ENCODE peak calls at places on chromosomes 7 and 10, in nine cellular contexts. One of them, this sample, is unnamed.

GRCh38 chr7:108246227-108246837 is 116.2 kb upstream of the LAMB4 start:
- DNase-seq in hepatocyte: peak; percentile 52
- DNase-seq in progenitor cell of endocrine pancreas: no peak
- DNase-seq in gastrocnemius medialis: no peak
- DNase-seq in type B pancreatic cell: no peak
- DNase-seq in nephron progenitor cell: peak; percentile 6
- DNase-seq in AG09309: peak; percentile 88
- DNase-seq in Peyer's patch: no peak
- DNase-seq in natural killer cell: no peak
- DNase-seq in this sample: peak; percentile 18

GRCh38 chr10:32112055-32112454 is 55.8 kb upstream of the KIF5B start:
- DNase-seq in hepatocyte: no peak
- DNase-seq in progenitor cell of endocrine pancreas: no peak
- DNase-seq in gastrocnemius medialis: no peak
- DNase-seq in type B pancreatic cell: no peak
- DNase-seq in nephron progenitor cell: no peak
- DNase-seq in AG09309: peak; percentile 53
- DNase-seq in Peyer's patch: no peak
- DNase-seq in natural killer cell: no peak
- DNase-seq in this sample: no peak

GRCh38 chr7:18960735-18961134 is 156.7 kb downstream of the TWIST1 start:
- DNase-seq in hepatocyte: no peak
- DNase-seq in progenitor cell of endocrine pancreas: no peak
- DNase-seq in gastrocnemius medialis: no peak
- DNase-seq in type B pancreatic cell: no peak
- DNase-seq in nephron progenitor cell: no peak
- DNase-seq in AG09309: no peak
- DNase-seq in Peyer's patch: no peak
- DNase-seq in natural killer cell: no peak
- DNase-seq in this sample: no peak

GRCh38 chr7:70143089-70144044 is 545.1 kb downstream of the AUTS2 start:
- DNase-seq in hepatocyte: no peak
- DNase-seq in progenitor cell of endocrine pancreas: no peak
- DNase-seq in gastrocnemius medialis: no peak
- DNase-seq in type B pancreatic cell: no peak
- DNase-seq in nephron progenitor cell: no peak
- DNase-seq in AG09309: peak; percentile 73
- DNase-seq in Peyer's patch: no peak
- DNase-seq in natural killer cell: no peak
- DNase-seq in this sample: no peak

GRCh38 chr10:72333111-72334012 is 21.4 kb downstream of the DNAJB12 start:
- DNase-seq in hepatocyte: peak; percentile 2
- DNase-seq in progenitor cell of endocrine pancreas: no peak
- DNase-seq in gastrocnemius medialis: no peak
- DNase-seq in type B pancreatic cell: no peak
- DNase-seq in nephron progenitor cell: no peak
- DNase-seq in AG09309: no peak
- DNase-seq in Peyer's patch: no peak
- DNase-seq in natural killer cell: peak; percentile 47
- DNase-seq in this sample: peak; percentile 85

GRCh38 chr7:66250711-66251110 is 45.6 kb downstream of the TPST1 start:
- DNase-seq in hepatocyte: peak; percentile 49
- DNase-seq in progenitor cell of endocrine pancreas: no peak
- DNase-seq in gastrocnemius medialis: no peak
- DNase-seq in type B pancreatic cell: no peak
- DNase-seq in nephron progenitor cell: no peak
- DNase-seq in AG09309: peak; percentile 79
- DNase-seq in Peyer's patch: no peak
- DNase-seq in natural killer cell: no peak
- DNase-seq in this sample: no peak

GRCh38 chr7:30470783-30471182 is 7.8 kb downstream of the NOD1 start:
- DNase-seq in hepatocyte: peak; percentile 45
- DNase-seq in progenitor cell of endocrine pancreas: no peak
- DNase-seq in gastrocnemius medialis: no peak
- DNase-seq in type B pancreatic cell: peak; percentile 31
- DNase-seq in nephron progenitor cell: no peak
- DNase-seq in AG09309: peak; percentile 65
- DNase-seq in Peyer's patch: no peak
- DNase-seq in natural killer cell: no peak
- DNase-seq in this sample: no peak

GRCh38 chr10:26391701-26392695 is 46.1 kb upstream of the APBB1IP start:
- DNase-seq in hepatocyte: no peak
- DNase-seq in progenitor cell of endocrine pancreas: peak; percentile 9
- DNase-seq in gastrocnemius medialis: no peak
- DNase-seq in type B pancreatic cell: no peak
- DNase-seq in nephron progenitor cell: peak; percentile 29
- DNase-seq in AG09309: no peak
- DNase-seq in Peyer's patch: no peak
- DNase-seq in natural killer cell: no peak
- DNase-seq in this sample: peak; percentile 21

GRCh38 chr10:311901-312665 is 176.8 kb downstream of the ZMYND11 start:
- DNase-seq in hepatocyte: no peak
- DNase-seq in progenitor cell of endocrine pancreas: no peak
- DNase-seq in gastrocnemius medialis: no peak
- DNase-seq in type B pancreatic cell: no peak
- DNase-seq in nephron progenitor cell: no peak
- DNase-seq in AG09309: no peak
- DNase-seq in Peyer's patch: peak; percentile 58
- DNase-seq in natural killer cell: no peak
- DNase-seq in this sample: no peak

GRCh38 chr10:68550747-68551411 is 9.3 kb upstream of the TET1 start:
- DNase-seq in hepatocyte: peak; percentile 76
- DNase-seq in progenitor cell of endocrine pancreas: peak; percentile 20
- DNase-seq in gastrocnemius medialis: no peak
- DNase-seq in type B pancreatic cell: no peak
- DNase-seq in nephron progenitor cell: peak; percentile 46
- DNase-seq in AG09309: peak; percentile 57
- DNase-seq in Peyer's patch: no peak
- DNase-seq in natural killer cell: no peak
- DNase-seq in this sample: peak; percentile 68

GRCh38 chr7:40946549-40946948 is 756.3 kb downstream of the INHBA start:
- DNase-seq in hepatocyte: no peak
- DNase-seq in progenitor cell of endocrine pancreas: no peak
- DNase-seq in gastrocnemius medialis: no peak
- DNase-seq in type B pancreatic cell: no peak
- DNase-seq in nephron progenitor cell: no peak
- DNase-seq in AG09309: no peak
- DNase-seq in Peyer's patch: no peak
- DNase-seq in natural killer cell: no peak
- DNase-seq in this sample: no peak

GRCh38 chr7:40948239-40948638 is 754.7 kb downstream of the INHBA start:
- DNase-seq in hepatocyte: no peak
- DNase-seq in progenitor cell of endocrine pancreas: no peak
- DNase-seq in gastrocnemius medialis: no peak
- DNase-seq in type B pancreatic cell: no peak
- DNase-seq in nephron progenitor cell: no peak
- DNase-seq in AG09309: no peak
- DNase-seq in Peyer's patch: no peak
- DNase-seq in natural killer cell: no peak
- DNase-seq in this sample: no peak

GRCh38 chr7:40945788-40946187 is 757.1 kb downstream of the INHBA start:
- DNase-seq in hepatocyte: no peak
- DNase-seq in progenitor cell of endocrine pancreas: no peak
- DNase-seq in gastrocnemius medialis: no peak
- DNase-seq in type B pancreatic cell: no peak
- DNase-seq in nephron progenitor cell: no peak
- DNase-seq in AG09309: no peak
- DNase-seq in Peyer's patch: no peak
- DNase-seq in natural killer cell: no peak
- DNase-seq in this sample: no peak

GRCh38 chr7:40944981-40945585 is 757.8 kb downstream of the INHBA start:
- DNase-seq in hepatocyte: no peak
- DNase-seq in progenitor cell of endocrine pancreas: no peak
- DNase-seq in gastrocnemius medialis: no peak
- DNase-seq in type B pancreatic cell: no peak
- DNase-seq in nephron progenitor cell: no peak
- DNase-seq in AG09309: no peak
- DNase-seq in Peyer's patch: no peak
- DNase-seq in natural killer cell: no peak
- DNase-seq in this sample: no peak

GRCh38 chr7:40947546-40947945 is 755.3 kb downstream of the INHBA start:
- DNase-seq in hepatocyte: no peak
- DNase-seq in progenitor cell of endocrine pancreas: no peak
- DNase-seq in gastrocnemius medialis: no peak
- DNase-seq in type B pancreatic cell: no peak
- DNase-seq in nephron progenitor cell: no peak
- DNase-seq in AG09309: no peak
- DNase-seq in Peyer's patch: no peak
- DNase-seq in natural killer cell: no peak
- DNase-seq in this sample: no peak
- TF ChIP-seq CTCF in hepatocyte: no peak
- TF ChIP-seq CTCF in progenitor cell of endocrine pancreas: no peak
- TF ChIP-seq CTCF in gastrocnemius medialis: no peak
- TF ChIP-seq CTCF in type B pancreatic cell: no peak
- TF ChIP-seq CTCF in nephron progenitor cell: no peak
- TF ChIP-seq CTCF in AG09309: no peak
- TF ChIP-seq CTCF in Peyer's patch: no peak
- TF ChIP-seq CTCF in natural killer cell: no peak
- TF ChIP-seq CTCF in this sample: no peak

GRCh38 chr10:43749940-43750552 is 101.4 kb upstream of the ZNF32 start:
- DNase-seq in hepatocyte: no peak
- DNase-seq in progenitor cell of endocrine pancreas: no peak
- DNase-seq in gastrocnemius medialis: no peak
- DNase-seq in type B pancreatic cell: no peak
- DNase-seq in nephron progenitor cell: no peak
- DNase-seq in AG09309: no peak
- DNase-seq in Peyer's patch: no peak
- DNase-seq in natural killer cell: no peak
- DNase-seq in this sample: no peak
- TF ChIP-seq CTCF in hepatocyte: no peak
- TF ChIP-seq CTCF in progenitor cell of endocrine pancreas: no peak
- TF ChIP-seq CTCF in gastrocnemius medialis: no peak
- TF ChIP-seq CTCF in type B pancreatic cell: no peak
- TF ChIP-seq CTCF in nephron progenitor cell: no peak
- TF ChIP-seq CTCF in AG09309: no peak
- TF ChIP-seq CTCF in Peyer's patch: no peak
- TF ChIP-seq CTCF in natural killer cell: no peak
- TF ChIP-seq CTCF in this sample: no peak

GRCh38 chr7:132575336-132575986 is 809 bp downstream of the PLXNA4 start:
- DNase-seq in hepatocyte: peak; percentile 61
- DNase-seq in progenitor cell of endocrine pancreas: no peak
- DNase-seq in gastrocnemius medialis: no peak
- DNase-seq in type B pancreatic cell: no peak
- DNase-seq in nephron progenitor cell: peak; percentile 53
- DNase-seq in AG09309: peak; percentile 27
- DNase-seq in Peyer's patch: no peak
- DNase-seq in natural killer cell: no peak
- DNase-seq in this sample: peak; percentile 37

GRCh38 chr7:132578050-132578370 is 1.7 kb upstream of the PLXNA4 start:
- DNase-seq in hepatocyte: no peak
- DNase-seq in progenitor cell of endocrine pancreas: no peak
- DNase-seq in gastrocnemius medialis: no peak
- DNase-seq in type B pancreatic cell: no peak
- DNase-seq in nephron progenitor cell: no peak
- DNase-seq in AG09309: no peak
- DNase-seq in Peyer's patch: no peak
- DNase-seq in natural killer cell: no peak
- DNase-seq in this sample: no peak

GRCh38 chr7:132576723-132577089 is 436 bp upstream of the PLXNA4 start:
- DNase-seq in hepatocyte: peak; percentile 23
- DNase-seq in progenitor cell of endocrine pancreas: no peak
- DNase-seq in gastrocnemius medialis: no peak
- DNase-seq in type B pancreatic cell: no peak
- DNase-seq in nephron progenitor cell: no peak
- DNase-seq in AG09309: no peak
- DNase-seq in Peyer's patch: no peak
- DNase-seq in natural killer cell: no peak
- DNase-seq in this sample: no peak

GRCh38 chr7:132577206-132578049 is 1.2 kb upstream of the PLXNA4 start:
- DNase-seq in hepatocyte: peak; percentile 83
- DNase-seq in progenitor cell of endocrine pancreas: peak; percentile 54
- DNase-seq in gastrocnemius medialis: peak; percentile 18
- DNase-seq in type B pancreatic cell: peak; percentile 80
- DNase-seq in nephron progenitor cell: peak; percentile 87
- DNase-seq in AG09309: peak; percentile 11
- DNase-seq in Peyer's patch: no peak
- DNase-seq in natural killer cell: no peak
- DNase-seq in this sample: peak; percentile 10

DNA sequence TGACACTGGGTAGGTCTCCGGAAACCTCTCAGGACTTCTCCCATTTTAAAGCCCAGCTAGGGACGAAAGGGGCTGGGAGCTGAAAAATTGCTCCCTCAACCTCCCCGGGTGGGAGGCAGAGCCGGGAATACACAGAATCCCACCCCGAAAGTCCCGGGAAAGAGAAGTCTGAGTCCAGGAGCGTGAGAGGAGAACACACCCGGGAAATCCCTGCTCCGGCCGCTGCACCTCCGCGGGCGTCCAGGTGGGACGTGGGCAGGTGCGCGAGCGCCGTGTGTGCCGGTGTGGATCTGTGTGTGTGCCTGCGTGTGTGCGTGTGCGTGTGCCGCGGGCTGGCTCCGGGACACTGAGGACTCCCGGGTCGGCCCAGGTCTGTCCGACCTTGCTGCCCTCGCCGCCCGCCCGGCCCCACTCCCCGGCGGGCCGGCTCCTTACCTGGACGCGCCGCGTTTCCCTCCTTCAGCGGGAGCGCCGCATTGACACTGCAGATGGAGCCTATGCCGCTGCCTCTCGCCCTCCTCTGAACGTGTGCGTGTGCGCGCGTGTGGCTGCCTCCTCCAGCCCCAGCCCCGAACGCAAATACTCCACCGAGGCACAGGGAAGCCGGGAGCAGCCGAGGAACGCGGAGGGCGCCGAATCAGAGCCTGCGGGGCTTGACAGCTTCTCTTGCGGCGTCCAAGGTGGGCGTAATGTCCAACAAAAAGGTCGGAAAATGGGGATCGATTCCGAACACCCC is at the start of gene PLXNA4:
- DNase-seq in hepatocyte: peak; percentile 31
- DNase-seq in progenitor cell of endocrine pancreas: no peak
- DNase-seq in gastrocnemius medialis: no peak
- DNase-seq in type B pancreatic cell: no peak
- DNase-seq in nephron progenitor cell: peak; percentile 33
- DNase-seq in AG09309: no peak
- DNase-seq in Peyer's patch: no peak
- DNase-seq in natural killer cell: no peak
- DNase-seq in this sample: no peak
- TF ChIP-seq CTCF in hepatocyte: no peak
- TF ChIP-seq CTCF in progenitor cell of endocrine pancreas: no peak
- TF ChIP-seq CTCF in gastrocnemius medialis: no peak
- TF ChIP-seq CTCF in type B pancreatic cell: no peak
- TF ChIP-seq CTCF in nephron progenitor cell: no peak
- TF ChIP-seq CTCF in AG09309: no peak
- TF ChIP-seq CTCF in Peyer's patch: no peak
- TF ChIP-seq CTCF in natural killer cell: no peak
- TF ChIP-seq CTCF in this sample: no peak

DNA sequence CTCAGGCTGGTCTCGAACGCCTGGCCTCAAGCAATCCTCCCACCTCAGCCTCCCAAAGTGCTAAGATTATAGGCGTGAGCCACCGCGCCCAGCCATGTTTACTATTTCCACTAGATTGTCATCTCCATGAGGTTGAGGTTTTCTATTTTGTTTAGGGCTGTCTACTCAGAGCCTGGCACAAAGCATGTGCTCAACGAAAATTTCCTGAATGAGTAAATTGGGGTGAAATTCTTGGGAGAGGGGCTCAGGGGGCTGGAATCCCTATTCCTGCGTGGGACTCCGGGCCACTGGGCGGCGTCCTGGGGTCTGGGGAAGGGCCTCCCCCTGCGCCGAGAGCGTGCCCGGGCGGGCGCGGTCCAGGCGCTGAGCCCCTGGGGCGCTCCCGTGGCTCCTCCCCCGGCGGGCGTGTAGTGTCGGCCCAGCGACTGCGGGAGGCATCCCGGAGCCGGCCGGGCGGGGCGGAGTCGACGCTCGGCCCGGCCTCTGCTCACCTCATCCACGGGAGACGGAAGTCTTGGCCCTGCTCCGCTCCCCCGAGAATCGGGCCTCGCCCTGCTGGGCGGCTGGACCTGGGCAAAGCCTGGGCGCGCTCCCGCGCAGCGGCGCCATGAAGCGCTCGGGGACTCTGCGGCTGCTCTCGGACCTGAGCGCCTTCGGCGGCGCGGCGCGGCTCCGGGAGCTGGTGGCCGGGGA is at the start of gene HPS6:
- DNase-seq in hepatocyte: peak; percentile 97
- DNase-seq in progenitor cell of endocrine pancreas: peak; percentile 71
- DNase-seq in gastrocnemius medialis: peak; percentile 79
- DNase-seq in type B pancreatic cell: peak; percentile 86
- DNase-seq in nephron progenitor cell: peak; percentile 85
- DNase-seq in AG09309: peak; percentile 37
- DNase-seq in Peyer's patch: peak; percentile 87
- DNase-seq in natural killer cell: peak; percentile 81
- DNase-seq in this sample: peak; percentile 91
- TF ChIP-seq CTCF in hepatocyte: peak; percentile 19
- TF ChIP-seq CTCF in progenitor cell of endocrine pancreas: peak; percentile 17
- TF ChIP-seq CTCF in gastrocnemius medialis: peak; percentile 17
- TF ChIP-seq CTCF in type B pancreatic cell: no peak
- TF ChIP-seq CTCF in nephron progenitor cell: no peak
- TF ChIP-seq CTCF in AG09309: no peak
- TF ChIP-seq CTCF in Peyer's patch: peak; percentile 37
- TF ChIP-seq CTCF in natural killer cell: no peak
- TF ChIP-seq CTCF in this sample: no peak